ENCODE peak calls at places on chromosomes 4 and X, in six cellular contexts. H, I, J, W, Y and V are unnamed samples.

GRCh38 chrX:29044802-29045201 is 457.6 kb downstream of the IL1RAPL1 start:
- DNase-seq in H (no peak), I (peak; percentile 29), J (no peak), W (no peak), Y (no peak), V (no peak)

GRCh38 chr4:184174571-184175488 is 42.8 kb downstream of the ENPP6 start:
- DNase-seq in H (no peak), I (no peak), J (no peak), W (no peak), Y (no peak), V (no peak)

GRCh38 chr4:141711211-141711610 is 74.8 kb downstream of the IL15 start:
- DNase-seq in H (no peak), I (peak; percentile 62), J (peak; percentile 3), W (no peak), Y (no peak), V (no peak)

GRCh38 chrX:52034211-52034610 is 34.8 kb downstream of the MAGED4B start:
- DNase-seq in H (no peak), I (no peak), J (no peak), W (no peak), Y (no peak), V (no peak)

GRCh38 chr4:72993876-72994275 is 75.6 kb downstream of the COX18 start:
- DNase-seq in H (no peak), I (no peak), J (no peak), W (no peak), Y (no peak), V (no peak)

GRCh38 chrX:69504626-69505612 is 793 bp downstream of the NALF2 start:
- DNase-seq in H (no peak), I (no peak), J (no peak), W (no peak), Y (no peak), V (no peak)

GRCh38 chr4:14856076-14856926 is 146.0 kb upstream of the CPEB2 start:
- DNase-seq in H (no peak), I (peak; percentile 96), J (peak; percentile 67), W (peak; percentile 92), Y (peak; percentile 88), V (no peak)

GRCh38 chrX:30620980-30621716 is 32.1 kb upstream of the GK start:
- DNase-seq in H (no peak), I (peak; percentile 83), J (peak; percentile 2), W (peak; percentile 39), Y (no peak), V (no peak)

GRCh38 chr4:158856852-158857251 is 88.0 kb downstream of the FNIP2 start:
- DNase-seq in H (no peak), I (peak; percentile 71), J (no peak), W (no peak), Y (no peak), V (no peak)

GRCh38 chrX:19152762-19153161 is 30.5 kb upstream of the ADGRG2 start:
- DNase-seq in H (no peak), I (no peak), J (no peak), W (peak; percentile 48), Y (no peak), V (no peak)

GRCh38 chr4:188178806-188179205 is 39.6 kb downstream of the TRIML1 start:
- DNase-seq in H (no peak), I (no peak), J (no peak), W (no peak), Y (no peak), V (no peak)

GRCh38 chrX:51461053-51462050 is 35.0 kb downstream of the NUDT11 start:
- DNase-seq in H (no peak), I (peak; percentile 50), J (peak; percentile 2), W (peak; percentile 6), Y (peak; percentile 8), V (no peak)

GRCh38 chr4:40305329-40306193 is 29.6 kb upstream of the CHRNA9 start:
- DNase-seq in H (peak; percentile 51), I (no peak), J (no peak), W (no peak), Y (peak; percentile 76), V (no peak)

GRCh38 chrX:70494441-70494840 is 49.8 kb downstream of the DLG3 start:
- DNase-seq in H (no peak), I (no peak), J (no peak), W (no peak), Y (peak; percentile 48), V (no peak)

GRCh38 chrX:75155454-75155829 is 641 bp downstream of the ABCB7 start:
- DNase-seq in H (no peak), I (no peak), J (no peak), W (no peak), Y (no peak), V (peak; percentile 52)

GRCh38 chr4:2246384-2247127 is 4.6 kb upstream of the HAUS3 start:
- DNase-seq in H (no peak), I (no peak), J (no peak), W (no peak), Y (peak; percentile 1), V (no peak)